ENCODE peak calls at places on chromosomes 12 and 14, in six cellular contexts. I, W, B, S, P and X are unnamed samples.

GRCh38 chr14:28785096-28785952 is 18.7 kb downstream of the FOXG1 start:
- ATAC-seq in I (no peak), W (no peak), B (no peak), S (no peak), P (no peak), X (peak)

GRCh38 chr12:48366131-48366530 is 15.4 kb upstream of the ZNF641 start:
- ATAC-seq in I (no peak), W (no peak), B (no peak), S (no peak), P (no peak), X (no peak)

GRCh38 chr12:48556631-48557030 is 13.2 kb downstream of the LALBA start:
- ATAC-seq in I (no peak), W (no peak), B (no peak), S (no peak), P (no peak), X (no peak)

GRCh38 chr12:89210277-89210676 is 142.0 kb downstream of the DUSP6 start:
- ATAC-seq in I (no peak), W (no peak), B (no peak), S (no peak), P (no peak), X (no peak)

GRCh38 chr12:124720687-124721500 is 142.8 kb downstream of the SCARB1 start:
- ATAC-seq in I (no peak), W (peak), B (peak), S (peak), P (peak), X (peak)

GRCh38 chr14:37598085-37598972 is 2.9 kb downstream of the TTC6 start:
- ATAC-seq in I (no peak), W (no peak), B (no peak), S (no peak), P (no peak), X (no peak)

GRCh38 chr12:57844725-57845477 is 1.6 kb downstream of the CTDSP2 start:
- ATAC-seq in I (peak), W (peak), B (peak), S (peak), P (peak), X (peak)

GRCh38 chr14:96136361-96136760 is 68.3 kb upstream of the BDKRB2 start:
- ATAC-seq in I (no peak), W (peak), B (peak), S (no peak), P (no peak), X (no peak)

GRCh38 chr14:32514236-32514635 is 185.1 kb downstream of the AKAP6 start:
- ATAC-seq in I (no peak), W (no peak), B (no peak), S (no peak), P (no peak), X (no peak)

GRCh38 chr12:106715582-106715981 is 58.9 kb upstream of the RIC8B start:
- ATAC-seq in I (no peak), W (no peak), B (no peak), S (no peak), P (no peak), X (no peak)

GRCh38 chr14:54708982-54709381 is 142.1 kb downstream of the SAMD4A start:
- ATAC-seq in I (no peak), W (no peak), B (no peak), S (no peak), P (no peak), X (no peak)

GRCh38 chr12:47990351-47991105 is 13.7 kb downstream of the COL2A1 start:
- ATAC-seq in I (no peak), W (no peak), B (peak), S (no peak), P (no peak), X (no peak)

GRCh38 chr14:94394025-94394493 is 5.7 kb upstream of the SERPINA1 start:
- ATAC-seq in I (peak), W (no peak), B (no peak), S (no peak), P (no peak), X (no peak)

DNA sequence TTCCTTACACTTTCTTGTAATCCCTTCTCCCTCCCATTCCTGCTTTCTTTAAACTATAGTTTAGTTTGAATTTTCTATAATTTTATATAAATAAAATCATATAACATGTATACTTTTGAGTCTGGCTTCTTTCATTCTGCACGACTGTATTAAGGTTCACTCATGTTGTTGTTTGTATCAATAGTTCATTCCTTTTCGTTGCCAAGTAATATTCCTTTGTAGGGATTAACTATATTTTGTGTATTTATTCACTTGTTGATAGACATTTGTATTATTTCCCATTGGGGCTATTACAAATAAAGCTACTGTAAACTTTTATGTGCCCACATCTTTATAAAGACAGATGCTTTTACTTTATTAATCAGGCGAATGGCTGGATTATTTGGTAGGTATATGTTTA is 39.4 kb upstream of the TBC1D15 start:
- ATAC-seq in I (no peak), W (no peak), B (no peak), S (no peak), P (no peak), X (no peak)
- H3K27ac ChIP-seq in I (no peak), W (no peak), B (no peak), S (no peak), P (no peak), X (no peak)

GRCh38 chr14:20973501-20973900 is 16.3 kb upstream of the METTL17 start:
- ATAC-seq in I (no peak), W (no peak), B (no peak), S (no peak), P (no peak), X (no peak)

GRCh38 chr14:20971705-20972021 is 16.4 kb downstream of the RNASE2 start:
- ATAC-seq in I (peak), W (peak), B (no peak), S (no peak), P (no peak), X (peak)

GRCh38 chr14:20970647-20970982 is 15.3 kb downstream of the RNASE2 start:
- ATAC-seq in I (peak), W (peak), B (peak), S (peak), P (no peak), X (no peak)

GRCh38 chr14:20969336-20969735 is 14.0 kb downstream of the RNASE2 start:
- ATAC-seq in I (no peak), W (no peak), B (no peak), S (no peak), P (no peak), X (no peak)

GRCh38 chr14:20970983-20971704 is 15.9 kb downstream of the RNASE2 start:
- ATAC-seq in I (peak), W (peak), B (peak), S (peak), P (peak), X (peak)
- TF ChIP-seq POLR2A in I (no peak), W (no peak), B (no peak), S (no peak), P (no peak), X (no peak)

GRCh38 chr14:102255401-102256190 is 49.4 kb downstream of the MOK start:
- ATAC-seq in I (no peak), W (no peak), B (peak), S (no peak), P (no peak), X (peak)
- H3K27ac ChIP-seq in I (no peak), W (no peak), B (peak), S (no peak), P (peak), X (peak)

GRCh38 chr14:75340921-75341320 is 62.3 kb downstream of the FOS start:
- ATAC-seq in I (no peak), W (peak), B (no peak), S (no peak), P (peak), X (peak)
- TF ChIP-seq POLR2A in I (no peak), W (peak), B (no peak), S (no peak), P (no peak), X (no peak)

DNA sequence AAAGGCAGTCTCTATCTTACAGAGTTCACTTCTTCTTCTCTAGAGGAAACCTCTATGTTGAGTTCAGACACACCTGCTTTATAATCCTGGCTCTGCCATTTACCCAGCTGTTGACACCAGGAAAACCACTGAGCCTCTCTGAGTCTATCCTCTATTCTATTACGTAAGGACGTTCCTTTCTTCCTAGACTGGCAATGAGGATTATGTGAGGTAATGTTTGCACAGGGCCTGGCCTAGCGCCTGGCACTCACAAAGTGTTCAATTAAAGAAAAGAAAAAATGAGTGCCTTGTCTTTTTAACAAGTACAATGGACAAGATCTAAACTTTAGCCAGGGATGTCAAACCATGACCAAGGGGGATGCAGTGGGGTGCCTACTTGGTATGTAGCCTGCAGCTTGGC is 641.9 kb upstream of the TBX3 start:
- ATAC-seq in I (no peak), W (no peak), B (no peak), S (no peak), P (no peak), X (no peak)
- H3K27ac ChIP-seq in I (no peak), W (no peak), B (no peak), S (no peak), P (no peak), X (no peak)